ENCODE peak calls at places on chromosomes 3 and 15, in ten cellular contexts. A is stomach, F is Right ventricle myocardium superior, L is Daoy, Z is DMS 273 treated with DMSO at 0.1 percent for 48 hours, U is AG09309, B is GM04503, P is NCI-H1092 treated with DMSO at 0.1 percent for 48 hours, K is pons, W is activated gamma-delta T cell. S is an unnamed sample.

GRCh38 chr15:38320181-38320580 is 67.5 kb downstream of the SPRED1 start:
- DNase-seq in U (no peak), B (no peak), K (no peak), F (no peak), W (no peak), A (no peak), P (no peak), Z (no peak), L (no peak), S (no peak)

GRCh38 chr3:138942861-138943623 is 3.9 kb downstream of the FOXL2 start:
- DNase-seq in A (no peak), W (no peak), F (no peak), B (no peak), K (no peak), Z (no peak), L (no peak), U (no peak), P (no peak), S (no peak)

GRCh38 chr3:9809615-9810356 is at the start of gene TTLL3:
- DNase-seq in A (peak; percentile 76), U (no peak), P (peak; percentile 38), B (no peak), F (peak; percentile 89), Z (no peak), K (peak; percentile 59), L (peak; percentile 65), W (peak; percentile 23), S (no peak)

GRCh38 chr15:72782993-72783562 is 480 bp downstream of the ADPGK start:
- DNase-seq in K (peak; percentile 81), L (peak; percentile 40), B (no peak), W (no peak), P (no peak), U (no peak), A (peak; percentile 40), Z (no peak), F (no peak), S (peak; percentile 43)

GRCh38 chr3:61848885-61849284 is 287.5 kb downstream of the PTPRG start:
- DNase-seq in K (peak; percentile 45), L (peak; percentile 6), P (no peak), W (no peak), F (no peak), B (peak; percentile 79), Z (no peak), A (no peak), U (peak; percentile 62), S (no peak)

GRCh38 chr3:70728311-70728710 is 415.9 kb upstream of the MDFIC2 start:
- DNase-seq in B (no peak), K (no peak), F (no peak), Z (no peak), U (no peak), P (no peak), L (peak; percentile 1), A (no peak), W (no peak), S (no peak)

GRCh38 chr3:42148982-42149432 is 57.9 kb downstream of the TRAK1 start:
- DNase-seq in L (peak; percentile 13), U (peak; percentile 20), K (peak; percentile 98), A (peak; percentile 40), Z (no peak), B (no peak), P (no peak), F (peak; percentile 85), W (no peak), S (no peak)

GRCh38 chr3:72133329-72134011 is 348.5 kb upstream of the PROK2 start:
- DNase-seq in U (no peak), F (no peak), A (no peak), L (no peak), Z (no peak), B (no peak), K (no peak), P (no peak), W (no peak), S (no peak)

GRCh38 chr15:72796210-72796514 is 12.6 kb upstream of the ADPGK start:
- DNase-seq in P (no peak), L (peak; percentile 72), W (no peak), F (no peak), K (no peak), B (no peak), Z (no peak), A (no peak), U (no peak), S (no peak)

GRCh38 chr3:18443670-18444596 is 18.8 kb upstream of the SATB1 start:
- DNase-seq in L (peak; percentile 21), Z (no peak), W (no peak), U (no peak), B (no peak), F (peak; percentile 48), A (peak; percentile 33), K (no peak), P (peak; percentile 13), S (no peak)

GRCh38 chr15:83474578-83474977 is 27.4 kb downstream of the SH3GL3 start:
- DNase-seq in Z (no peak), P (no peak), F (no peak), A (no peak), K (no peak), L (no peak), W (no peak), B (no peak), U (no peak), S (no peak)